ENCODE peak calls at places on chromosomes 13 and 19, in ten cellular contexts. G is neuronal stem cell; P is fibroblast of lung; Y is uterus; B is lower lobe of right lung; D is cardiac muscle cell; Q is heart right ventricle; I is aorta; U is IMR-90; X is effector memory CD4-positive, alpha-beta T cell. T is an unnamed sample.

GRCh38 chr13:56457535-56458200 is 683.0 kb upstream of the PRR20A start:
- DNase-seq in G (no peak), P (no peak), Y (no peak), B (no peak), D (no peak), Q (no peak), I (no peak), U (no peak), X (no peak), T (no peak)

GRCh38 chr19:48837081-48837524 is 812 bp upstream of the HSD17B14 start:
- DNase-seq in G (peak; percentile 93), P (peak; percentile 77), Y (peak; percentile 95), B (peak; percentile 92), D (peak; percentile 96), Q (peak; percentile 81), I (peak; percentile 98), U (peak; percentile 78), X (peak; percentile 69), T (peak; percentile 93)

GRCh38 chr19:42282036-42282762 is 13.1 kb downstream of the CIC start:
- DNase-seq in G (no peak), P (peak; percentile 36), Y (no peak), B (no peak), D (no peak), Q (no peak), I (no peak), U (peak; percentile 34), X (no peak), T (no peak)

GRCh38 chr19:29278716-29279115 is 65.8 kb upstream of the UQCRFS1 start:
- DNase-seq in G (no peak), P (no peak), Y (no peak), B (no peak), D (peak; percentile 19), Q (no peak), I (no peak), U (no peak), X (no peak), T (peak; percentile 34)

GRCh38 chr19:57668635-57669034 is at the start of gene ZSCAN4:
- DNase-seq in G (no peak), P (no peak), Y (no peak), B (no peak), D (no peak), Q (no peak), I (no peak), U (no peak), X (no peak), T (no peak)

GRCh38 chr19:10333758-10334339 is 520 bp upstream of the RAVER1 start:
- DNase-seq in G (no peak), P (no peak), Y (no peak), B (no peak), D (peak; percentile 21), Q (no peak), I (no peak), U (no peak), X (no peak), T (no peak)

GRCh38 chr19:13091400-13092161 is 11.1 kb downstream of the LYL1 start:
- DNase-seq in G (no peak), P (peak; percentile 86), Y (peak; percentile 88), B (no peak), D (no peak), Q (peak; percentile 64), I (peak; percentile 92), U (peak; percentile 75), X (no peak), T (no peak)

GRCh38 chr13:42561752-42562467 is 12.0 kb upstream of the TNFSF11 start:
- DNase-seq in G (no peak), P (no peak), Y (no peak), B (no peak), D (no peak), Q (no peak), I (no peak), U (no peak), X (no peak), T (no peak)

GRCh38 chr13:28320884-28321574 is 173.9 kb downstream of the FLT1 start:
- DNase-seq in G (no peak), P (peak; percentile 31), Y (no peak), B (no peak), D (no peak), Q (no peak), I (no peak), U (peak; percentile 84), X (no peak), T (no peak)

GRCh38 chr13:53285896-53286430 is 257.4 kb downstream of the OLFM4 start:
- DNase-seq in G (no peak), P (no peak), Y (no peak), B (no peak), D (no peak), Q (no peak), I (no peak), U (no peak), X (no peak), T (no peak)

GRCh38 chr13:97757807-97758206 is 195.7 kb upstream of the IPO5 start:
- DNase-seq in G (no peak), P (peak; percentile 17), Y (no peak), B (no peak), D (no peak), Q (peak; percentile 29), I (no peak), U (no peak), X (no peak), T (no peak)

GRCh38 chr19:13505761-13506549 is at the start of gene CACNA1A:
- DNase-seq in G (peak; percentile 56), P (no peak), Y (no peak), B (no peak), D (peak; percentile 69), Q (no peak), I (no peak), U (peak; percentile 19), X (no peak), T (no peak)

GRCh38 chr19:35342430-35342829 is 5.3 kb upstream of the FFAR1 start:
- DNase-seq in G (no peak), P (no peak), Y (no peak), B (peak; percentile 5), D (no peak), Q (no peak), I (peak; percentile 31), U (no peak), X (no peak), T (no peak)

GRCh38 chr13:59450218-59450617 is 713.5 kb downstream of the DIAPH3 start:
- DNase-seq in G (no peak), P (no peak), Y (no peak), B (no peak), D (no peak), Q (no peak), I (no peak), U (no peak), X (no peak), T (no peak)

GRCh38 chr19:21586341-21587116 is 81.1 kb downstream of the ZNF429 start:
- DNase-seq in G (no peak), P (no peak), Y (no peak), B (peak; percentile 55), D (peak; percentile 55), Q (peak; percentile 51), I (peak; percentile 78), U (no peak), X (no peak), T (peak; percentile 70)

GRCh38 chr13:108020027-108020426 is 195.3 kb downstream of the LIG4 start:
- DNase-seq in G (no peak), P (no peak), Y (no peak), B (no peak), D (no peak), Q (no peak), I (no peak), U (no peak), X (no peak), T (no peak)

GRCh38 chr19:47109177-47109540 is 4.4 kb downstream of the ZC3H4 start:
- DNase-seq in G (no peak), P (no peak), Y (no peak), B (no peak), D (no peak), Q (no peak), I (no peak), U (no peak), X (no peak), T (no peak)
- H3K4me1 ChIP-seq in G (peaks cover 25% of the 10 kb centered on the region), P (peaks cover 12% of the 10 kb centered on the region), Y (no peaks in the 10 kb centered on the region), B (peaks cover 54% of the 10 kb centered on the region), D (peaks cover 33% of the 10 kb centered on the region), Q (peaks cover 74% of the 10 kb centered on the region), I (peaks cover 3% of the 10 kb centered on the region), U (peaks cover 25% of the 10 kb centered on the region), X (peaks cover 34% of the 10 kb centered on the region), T (peaks cover 32% of the 10 kb centered on the region)

DNA sequence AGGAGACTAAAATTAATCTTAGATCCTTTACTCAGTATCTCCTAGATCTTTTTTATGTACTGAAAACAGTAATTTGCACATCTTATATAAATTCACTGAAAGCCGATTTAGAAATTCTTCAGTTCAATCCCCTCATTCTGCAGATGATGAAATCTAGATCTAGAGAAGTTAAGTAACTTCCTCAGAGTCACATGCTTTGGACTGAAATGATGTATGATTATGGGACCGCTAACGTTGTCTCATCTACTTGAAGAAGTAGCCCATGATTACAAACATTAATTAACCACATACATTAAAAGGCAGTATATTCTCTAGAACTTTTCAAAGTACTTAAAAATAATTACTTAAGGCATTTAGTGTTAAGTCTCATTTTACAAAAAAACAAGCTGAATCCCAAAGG is 37.8 kb downstream of the ELF1 start:
- DNase-seq in G (no peak), P (peak; percentile 37), Y (no peak), B (no peak), D (no peak), Q (no peak), I (no peak), U (no peak), X (no peak), T (no peak)
- H3K4me1 ChIP-seq in G (no peaks in the 10 kb centered on the region), P (peaks cover 4% of the 10 kb centered on the region), Y (no peaks in the 10 kb centered on the region), B (peaks cover 88% of the 10 kb centered on the region), D (peaks cover 12% of the 10 kb centered on the region), Q (peaks cover 94% of the 10 kb centered on the region), I (peaks cover 4% of the 10 kb centered on the region), U (peaks cover 5% of the 10 kb centered on the region), X (peaks cover 25% of the 10 kb centered on the region), T (peaks cover 68% of the 10 kb centered on the region)

DNA sequence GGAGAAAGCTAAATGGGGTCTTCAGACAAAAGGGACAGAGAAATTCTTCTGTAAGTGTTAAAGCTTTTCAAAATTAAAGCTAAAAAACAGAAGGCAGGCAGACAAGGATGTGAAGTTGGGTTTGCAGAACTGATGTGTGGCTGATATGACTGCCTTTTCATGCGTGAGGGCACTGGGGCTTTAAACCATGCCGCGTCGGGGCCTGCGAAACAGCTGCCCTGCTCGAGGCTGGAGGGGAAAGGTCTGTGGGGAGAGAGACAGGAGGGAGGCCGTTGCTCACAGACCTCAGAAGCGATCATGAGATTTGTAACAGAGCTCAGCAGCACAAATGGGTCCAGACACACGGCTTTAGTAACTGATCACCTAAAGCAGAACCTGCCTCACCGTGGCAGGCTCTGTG is 23.5 kb downstream of the CAPS start:
- DNase-seq in G (no peak), P (no peak), Y (no peak), B (no peak), D (no peak), Q (no peak), I (no peak), U (no peak), X (no peak), T (no peak)
- H3K4me1 ChIP-seq in G (peaks cover 2% of the 10 kb centered on the region), P (peaks cover 30% of the 10 kb centered on the region), Y (peaks cover 33% of the 10 kb centered on the region), B (peaks cover 25% of the 10 kb centered on the region), D (no peaks in the 10 kb centered on the region), Q (peaks cover 53% of the 10 kb centered on the region), I (no peaks in the 10 kb centered on the region), U (peaks cover 40% of the 10 kb centered on the region), X (no peaks in the 10 kb centered on the region), T (peaks cover 30% of the 10 kb centered on the region)

DNA sequence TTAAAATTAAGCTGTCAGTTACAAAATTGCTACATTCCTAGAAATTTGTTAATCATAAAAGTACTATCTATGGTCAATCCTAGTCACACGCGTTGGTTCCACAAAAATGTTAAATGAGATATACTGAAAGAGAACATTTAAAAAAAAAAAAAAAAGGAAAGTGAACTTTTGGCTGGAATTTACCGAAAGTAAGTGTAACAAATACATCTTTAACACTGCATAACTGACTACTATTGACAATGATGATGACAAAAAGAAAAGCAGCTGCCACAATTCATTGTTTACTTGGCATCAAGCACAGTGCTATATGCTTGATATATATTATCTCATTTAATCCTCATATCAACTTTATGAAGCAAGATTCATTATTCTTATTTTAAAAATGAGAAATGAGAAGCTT is 19.8 kb upstream of the POU4F1 start:
- DNase-seq in G (no peak), P (no peak), Y (no peak), B (no peak), D (no peak), Q (no peak), I (no peak), U (no peak), X (no peak), T (no peak)
- H3K4me1 ChIP-seq in G (no peaks in the 10 kb centered on the region), P (no peaks in the 10 kb centered on the region), Y (no peaks in the 10 kb centered on the region), B (no peaks in the 10 kb centered on the region), D (no peaks in the 10 kb centered on the region), Q (no peaks in the 10 kb centered on the region), I (no peaks in the 10 kb centered on the region), U (no peaks in the 10 kb centered on the region), X (no peaks in the 10 kb centered on the region), T (no peaks in the 10 kb centered on the region)

T was measured in upper lobe of right lung.